ENCODE peak calls at places on chromosome 17, in eight cellular contexts. C, W, X, R, P, S, L and N are unnamed samples.
A peak's percentile ranks its signal among the peaks of the same experiment; 100 is the strongest.

GRCh38 chr17:80709090-80709695 is 164.6 kb downstream of the RPTOR start:
- DNase-seq in C (no peak), W (no peak), X (no peak), R (no peak), P (no peak), S (no peak), L (no peak), N (no peak)

GRCh38 chr17:51799981-51800380 is 358.5 kb downstream of the CA10 start:
- DNase-seq in C (no peak), W (no peak), X (no peak), R (no peak), P (no peak), S (no peak), L (no peak), N (no peak)

GRCh38 chr17:39401412-39402278 is at the start of gene FBXL20:
- DNase-seq in C (peak; percentile 95), W (peak; percentile 9), X (peak; percentile 71), R (peak; percentile 91), P (peak; percentile 94), S (peak; percentile 88), L (peak; percentile 96), N (peak; percentile 25)

GRCh38 chr17:2691069-2691871 is 20.3 kb downstream of the CLUH start:
- DNase-seq in C (no peak), W (no peak), X (no peak), R (no peak), P (no peak), S (no peak), L (no peak), N (no peak)

GRCh38 chr17:59493867-59494266 is 71.5 kb upstream of the DHX40 start:
- DNase-seq in C (no peak), W (no peak), X (no peak), R (no peak), P (no peak), S (no peak), L (no peak), N (no peak)

GRCh38 chr17:83055911-83056582 is 23.4 kb upstream of the METRNL start:
- DNase-seq in C (peak; percentile 45), W (peak; percentile 54), X (no peak), R (no peak), P (no peak), S (peak; percentile 58), L (peak; percentile 92), N (peak; percentile 75)

GRCh38 chr17:74296548-74296936 is 22.5 kb downstream of the DNAI2 start:
- DNase-seq in C (no peak), W (no peak), X (peak; percentile 28), R (peak; percentile 39), P (peak; percentile 67), S (peak; percentile 80), L (peak; percentile 47), N (no peak)

GRCh38 chr17:58991718-58992331 is 114.9 kb downstream of the TRIM37 start:
- DNase-seq in C (no peak), W (peak; percentile 70), X (no peak), R (no peak), P (peak; percentile 96), S (no peak), L (peak; percentile 69), N (peak; percentile 23)

GRCh38 chr17:29430275-29430674 is 40.1 kb downstream of the TAOK1 start:
- DNase-seq in C (no peak), W (no peak), X (no peak), R (no peak), P (no peak), S (no peak), L (no peak), N (no peak)

GRCh38 chr17:29434550-29434949 is 44.4 kb downstream of the TAOK1 start:
- DNase-seq in C (no peak), W (no peak), X (no peak), R (no peak), P (no peak), S (no peak), L (no peak), N (no peak)

DNA sequence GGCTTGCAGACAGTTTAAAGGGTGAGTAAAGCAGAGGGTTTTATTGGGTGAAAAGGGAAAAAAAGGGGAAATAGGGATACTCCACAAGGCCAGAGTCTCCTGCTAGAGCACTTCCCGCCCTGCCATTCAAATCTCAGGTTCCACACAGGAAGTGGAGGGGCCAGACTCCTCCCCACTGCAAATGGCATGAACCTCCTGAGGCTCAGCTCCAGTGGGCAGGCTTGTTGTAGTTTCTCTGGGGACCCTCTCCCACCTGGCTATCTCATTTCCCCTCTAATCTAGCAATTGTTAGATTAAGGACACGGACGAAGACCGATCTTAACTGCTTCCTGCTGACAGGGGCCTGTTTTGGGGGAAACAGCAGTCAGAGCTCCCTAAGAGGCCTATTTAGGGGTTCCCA is 43.4 kb downstream of the TAOK1 start:
- DNase-seq in C (no peak), W (no peak), X (no peak), R (no peak), P (no peak), S (peak; percentile 35), L (peak; percentile 56), N (no peak)
- H3K4me3 ChIP-seq in C (no peak overlapping the region), W (no peak overlapping the region), X (no peak overlapping the region), R (no peak overlapping the region), P (no peak overlapping the region), S (no peak overlapping the region), L (peak overlapping the region; percentile 24), N (peak overlapping the region; percentile 9)

GRCh38 chr17:28718990-28719433 is 773 bp upstream of the RPL23A start:
- DNase-seq in C (no peak), W (no peak), X (no peak), R (no peak), P (no peak), S (no peak), L (no peak), N (no peak)
- H3K4me3 ChIP-seq in C (peak overlapping the region; percentile 46), W (peak overlapping the region; percentile 97), X (peak overlapping the region; percentile 52), R (no peak overlapping the region), P (peak overlapping the region; percentile 93), S (peak overlapping the region; percentile 96), L (peak overlapping the region; percentile 100), N (peak overlapping the region; percentile 55)

DNA sequence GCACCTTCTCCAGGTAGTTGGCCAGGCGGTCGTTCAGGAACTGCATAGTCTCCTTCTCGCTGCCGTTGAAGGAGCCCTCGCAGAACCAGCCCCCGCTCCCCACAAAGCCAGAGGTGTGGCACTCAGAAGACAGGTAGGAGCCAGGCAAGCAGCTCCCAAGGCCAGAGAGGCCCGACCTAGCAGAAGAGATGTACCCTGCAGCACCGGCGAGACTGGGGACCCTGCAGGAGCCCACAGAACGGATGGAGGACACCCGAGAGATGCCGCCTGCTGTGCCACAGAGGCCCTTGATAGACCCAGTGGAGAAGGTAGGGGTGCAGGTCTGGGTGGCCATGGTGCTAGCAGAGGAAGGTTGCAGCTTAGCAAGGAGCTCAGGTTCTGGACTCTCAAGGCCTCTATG is at the start of gene KRT36:
- DNase-seq in C (no peak), W (no peak), X (no peak), R (no peak), P (no peak), S (no peak), L (no peak), N (no peak)
- H3K4me3 ChIP-seq in C (no peak within 1 kb of the TSS), W (no peak within 1 kb of the TSS), X (no peak within 1 kb of the TSS), R (no peak within 1 kb of the TSS), P (no peak within 1 kb of the TSS), S (no peak within 1 kb of the TSS), L (no peak within 1 kb of the TSS), N (no peak within 1 kb of the TSS)

DNA sequence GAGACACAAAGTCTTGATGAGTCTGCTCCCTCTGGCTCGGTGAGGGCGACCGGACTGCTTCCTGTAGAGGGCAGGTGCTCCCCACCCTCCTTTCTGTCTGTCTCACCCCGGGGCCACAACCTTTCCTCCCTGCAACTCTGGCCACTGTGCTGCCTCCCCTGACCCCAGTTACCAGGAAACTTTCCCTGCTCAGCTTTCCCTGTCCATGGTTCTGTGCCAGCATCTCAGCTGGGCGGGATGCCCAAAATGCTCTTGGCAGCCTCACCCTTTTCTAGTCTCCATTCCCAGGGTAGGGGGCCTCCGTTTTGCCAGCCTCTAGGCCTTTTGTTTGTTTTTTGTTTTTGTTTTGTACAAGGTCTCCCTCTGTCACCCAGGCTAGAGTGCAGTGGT is 1.4 kb downstream of the PLD2 start:
- DNase-seq in C (no peak), W (no peak), X (no peak), R (peak; percentile 77), P (no peak), S (no peak), L (peak; percentile 30), N (no peak)
- H3K4me3 ChIP-seq in C (no peak overlapping the region), W (peak overlapping the region; percentile 20), X (no peak overlapping the region), R (no peak overlapping the region), P (no peak overlapping the region), S (no peak overlapping the region), L (no peak overlapping the region), N (no peak overlapping the region)

DNA sequence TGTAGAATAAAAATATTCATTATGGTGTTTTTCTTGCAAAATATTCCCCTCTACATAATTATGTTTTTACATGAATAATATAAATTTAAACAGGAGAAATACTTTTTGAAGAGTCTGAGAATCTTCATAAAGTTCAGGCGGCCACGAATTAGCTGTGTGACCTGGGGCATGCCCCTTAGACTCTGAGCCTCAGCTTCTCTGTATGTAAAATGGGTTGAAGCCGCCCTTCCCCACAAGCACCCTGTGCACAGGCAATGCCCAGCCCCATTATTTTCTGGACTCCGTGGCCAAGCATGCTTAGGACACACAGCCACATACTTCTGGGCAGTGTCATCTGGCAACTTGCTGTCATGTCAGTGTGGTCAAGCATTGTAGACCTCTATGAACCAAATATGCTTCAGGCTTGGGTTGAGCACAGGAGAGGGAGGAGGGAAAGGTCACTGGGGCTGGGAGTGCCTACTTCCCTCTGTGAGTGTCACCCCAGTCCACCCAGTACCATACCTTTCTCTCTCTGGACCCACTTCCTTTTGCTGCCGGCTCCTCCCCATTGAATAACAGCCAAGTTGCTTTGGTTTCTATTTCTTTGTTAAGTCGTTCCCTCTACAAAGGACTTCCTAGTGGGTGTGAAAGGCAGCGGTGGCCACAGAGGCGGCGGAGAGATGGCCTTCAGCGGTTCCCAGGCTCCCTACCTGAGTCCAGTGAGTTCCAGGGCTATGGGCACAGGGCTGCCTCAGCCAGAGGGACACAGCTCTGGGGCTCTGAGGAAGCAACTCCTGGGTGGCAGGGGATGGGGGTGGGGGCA is at the start of gene LGALS9:
- DNase-seq in C (peak; percentile 74), W (no peak), X (no peak), R (no peak), P (peak; percentile 89), S (no peak), L (peak; percentile 52), N (no peak)
- H3K4me3 ChIP-seq in C (peak within 1 kb of the TSS; percentile 24), W (no peak within 1 kb of the TSS), X (no peak within 1 kb of the TSS), R (no peak within 1 kb of the TSS), P (peak within 1 kb of the TSS; percentile 66), S (no peak within 1 kb of the TSS), L (no peak within 1 kb of the TSS), N (no peak within 1 kb of the TSS)

DNA sequence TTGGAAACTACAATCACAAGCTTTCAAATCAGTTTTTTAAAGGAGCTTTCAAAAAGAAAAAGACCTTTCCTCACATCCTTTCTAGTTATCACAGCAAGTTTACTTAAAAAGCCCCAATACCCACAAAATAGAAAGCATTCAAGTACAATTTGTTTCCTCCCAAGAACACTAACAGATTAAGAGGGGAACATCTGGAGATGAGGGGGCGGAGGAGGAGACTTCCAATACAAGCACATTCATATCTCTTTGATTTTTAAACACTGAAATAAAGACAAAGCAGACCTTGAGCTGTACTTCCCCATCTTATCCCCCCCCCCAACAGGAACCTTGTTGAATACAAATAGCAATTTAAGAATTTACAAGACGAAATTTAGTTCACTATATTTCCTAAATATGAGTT is 2.0 kb downstream of the YWHAE start:
- DNase-seq in C (no peak), W (no peak), X (no peak), R (no peak), P (no peak), S (no peak), L (peak; percentile 51), N (no peak)
- H3K4me3 ChIP-seq in C (no peak overlapping the region), W (peak overlapping the region; percentile 84), X (peak overlapping the region; percentile 83), R (no peak overlapping the region), P (peak overlapping the region; percentile 65), S (peak overlapping the region; percentile 91), L (peak overlapping the region; percentile 98), N (peak overlapping the region; percentile 78)